ENCODE peak calls at places on chromosomes 3 and 15, in four cellular contexts. One of them, this sample, is unnamed.

GRCh38 chr3:54014067-54014466 is 108.3 kb upstream of the CACNA2D3 start:
- DNase-seq in HL-60: no peak
- DNase-seq in K562: no peak
- DNase-seq in GM12878: no peak
- DNase-seq in this sample: no peak

GRCh38 chr15:35321926-35322325 is 224.0 kb downstream of the DPH6 start:
- DNase-seq in HL-60: no peak
- DNase-seq in K562: no peak
- DNase-seq in GM12878: no peak
- DNase-seq in this sample: no peak

GRCh38 chr3:61637088-61638051 is 76.0 kb downstream of the PTPRG start:
- DNase-seq in HL-60: no peak
- DNase-seq in K562: no peak
- DNase-seq in GM12878: peak; percentile 48
- DNase-seq in this sample: peak; percentile 18

GRCh38 chr3:40103829-40104228 is 205.7 kb upstream of the EIF1B start:
- DNase-seq in HL-60: no peak
- DNase-seq in K562: no peak
- DNase-seq in GM12878: no peak
- DNase-seq in this sample: no peak

GRCh38 chr3:16325850-16326249 is 60.8 kb downstream of the OXNAD1 start:
- DNase-seq in HL-60: no peak
- DNase-seq in K562: no peak
- DNase-seq in GM12878: no peak
- DNase-seq in this sample: no peak

GRCh38 chr3:58581328-58582091 is 4.3 kb upstream of the FAM107A start:
- DNase-seq in HL-60: no peak
- DNase-seq in K562: no peak
- DNase-seq in GM12878: no peak
- DNase-seq in this sample: no peak

GRCh38 chr3:194690501-194691372 is 5.1 kb downstream of the FAM43A start:
- DNase-seq in HL-60: no peak
- DNase-seq in K562: no peak
- DNase-seq in GM12878: no peak
- DNase-seq in this sample: no peak

GRCh38 chr3:157311633-157312365 is 124.9 kb upstream of the PTX3 start:
- DNase-seq in HL-60: no peak
- DNase-seq in K562: no peak
- DNase-seq in GM12878: no peak
- DNase-seq in this sample: no peak

GRCh38 chr3:4052691-4053090 is 250.5 kb upstream of the SETMAR start:
- DNase-seq in HL-60: no peak
- DNase-seq in K562: no peak
- DNase-seq in GM12878: no peak
- DNase-seq in this sample: no peak

GRCh38 chr15:42059661-42060476 is 34.5 kb downstream of the PLA2G4D start:
- DNase-seq in HL-60: peak; percentile 54
- DNase-seq in K562: peak; percentile 73
- DNase-seq in GM12878: no peak
- DNase-seq in this sample: no peak

GRCh38 chr3:4761759-4762158 is 217.5 kb upstream of the BHLHE40 start:
- DNase-seq in HL-60: no peak
- DNase-seq in K562: no peak
- DNase-seq in GM12878: no peak
- DNase-seq in this sample: no peak

GRCh38 chr15:80068578-80068977 is 9.1 kb downstream of the ZFAND6 start:
- DNase-seq in HL-60: no peak
- DNase-seq in K562: no peak
- DNase-seq in GM12878: no peak
- DNase-seq in this sample: no peak

GRCh38 chr3:61813656-61814055 is 252.3 kb downstream of the PTPRG start:
- DNase-seq in HL-60: no peak
- DNase-seq in K562: no peak
- DNase-seq in GM12878: no peak
- DNase-seq in this sample: no peak

GRCh38 chr15:68158046-68158628 is 47.0 kb downstream of the CALML4 start:
- DNase-seq in HL-60: no peak
- DNase-seq in K562: no peak
- DNase-seq in GM12878: no peak
- DNase-seq in this sample: no peak

GRCh38 chr3:57006949-57007419 is 53.5 kb upstream of the SPATA12 start:
- DNase-seq in HL-60: no peak
- DNase-seq in K562: peak; percentile 49
- DNase-seq in GM12878: no peak
- DNase-seq in this sample: no peak

GRCh38 chr3:14461748-14462324 is 59.4 kb downstream of the SLC6A6 start:
- DNase-seq in HL-60: peak; percentile 40
- DNase-seq in K562: peak; percentile 51
- DNase-seq in GM12878: no peak
- DNase-seq in this sample: peak; percentile 55

GRCh38 chr3:72224804-72225509 is 440.0 kb upstream of the PROK2 start:
- DNase-seq in HL-60: no peak
- DNase-seq in K562: peak; percentile 41
- DNase-seq in GM12878: no peak
- DNase-seq in this sample: no peak

GRCh38 chr3:106255870-106256248 is 387.0 kb upstream of the CBLB start:
- DNase-seq in HL-60: no peak
- DNase-seq in K562: no peak
- DNase-seq in GM12878: peak; percentile 93
- DNase-seq in this sample: peak; percentile 3

GRCh38 chr3:102053375-102053989 is 204.2 kb downstream of the NFKBIZ start:
- DNase-seq in HL-60: no peak
- DNase-seq in K562: no peak
- DNase-seq in GM12878: no peak
- DNase-seq in this sample: no peak

GRCh38 chr3:196735751-196736150 is 3.9 kb upstream of the PAK2 start:
- DNase-seq in HL-60: no peak
- DNase-seq in K562: no peak
- DNase-seq in GM12878: no peak
- DNase-seq in this sample: no peak

GRCh38 chr3:196533260-196533681 is 18.1 kb upstream of the SMCO1 start:
- DNase-seq in HL-60: no peak
- DNase-seq in K562: peak; percentile 17
- DNase-seq in GM12878: no peak
- DNase-seq in this sample: no peak

GRCh38 chr15:70473623-70474366 is 289.6 kb downstream of the UACA start:
- DNase-seq in HL-60: no peak
- DNase-seq in K562: no peak
- DNase-seq in GM12878: no peak
- DNase-seq in this sample: no peak

GRCh38 chr3:55527381-55527780 is 40.3 kb upstream of the WNT5A start:
- DNase-seq in HL-60: no peak
- DNase-seq in K562: no peak
- DNase-seq in GM12878: no peak
- DNase-seq in this sample: no peak

GRCh38 chr3:172100482-172100881 is 61.1 kb downstream of the FNDC3B start:
- DNase-seq in HL-60: no peak
- DNase-seq in K562: no peak
- DNase-seq in GM12878: no peak
- DNase-seq in this sample: no peak

DNA sequence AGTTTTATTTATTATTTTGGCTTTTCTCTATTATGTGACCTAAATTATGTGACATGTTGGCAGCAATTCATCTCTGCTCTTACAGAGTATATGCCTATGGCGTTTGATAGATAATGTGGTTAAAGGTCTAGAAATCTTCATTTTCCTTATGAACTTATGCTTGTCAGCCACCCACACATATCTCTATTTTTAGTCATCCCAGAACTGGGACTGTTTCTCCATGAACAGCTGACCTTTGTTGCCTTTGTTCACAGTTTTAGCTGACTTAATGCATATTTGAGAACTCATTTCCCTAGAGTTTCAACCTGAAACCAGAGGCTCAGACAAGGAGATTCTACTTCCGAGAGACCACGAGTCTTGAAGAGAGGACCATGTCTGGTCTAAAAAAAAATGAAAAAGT is 176.5 kb downstream of the RAP2B start:
- DNase-seq in HL-60: no peak
- DNase-seq in K562: peak; percentile 11
- DNase-seq in GM12878: no peak
- DNase-seq in this sample: no peak
- TF ChIP-seq SPI1 in HL-60: no peak
- TF ChIP-seq SPI1 in K562: no peak
- TF ChIP-seq SPI1 in GM12878: no peak
- TF ChIP-seq SPI1 in this sample: no peak

DNA sequence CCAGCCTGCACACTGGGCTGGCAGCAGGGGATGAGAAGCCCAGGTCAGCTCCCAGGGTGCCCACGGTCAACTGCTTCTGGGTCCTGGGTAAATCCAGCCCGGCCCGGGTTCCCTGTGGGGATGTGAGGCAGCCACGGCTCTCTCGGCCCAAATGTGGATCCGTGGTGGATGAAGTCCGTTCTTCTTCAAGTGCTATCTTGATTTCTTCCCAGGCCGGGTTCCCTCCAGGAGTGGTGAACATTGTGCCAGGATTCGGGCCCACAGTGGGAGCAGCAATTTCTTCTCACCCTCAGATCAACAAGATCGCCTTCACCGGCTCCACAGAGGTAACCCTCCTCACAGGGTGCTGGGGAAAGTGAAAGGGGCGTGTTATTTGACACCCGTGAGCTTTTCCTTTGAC is 16.1 kb downstream of the ALDH1A3 start:
- DNase-seq in HL-60: no peak
- DNase-seq in K562: no peak
- DNase-seq in GM12878: no peak
- DNase-seq in this sample: no peak
- TF ChIP-seq POLR2AphosphoS5 in HL-60: no peak
- TF ChIP-seq POLR2AphosphoS5 in K562: no peak
- TF ChIP-seq POLR2AphosphoS5 in GM12878: no peak
- TF ChIP-seq POLR2AphosphoS5 in this sample: no peak

GRCh38 chr3:183247190-183247589 is 5.9 kb upstream of the B3GNT5 start:
- DNase-seq in HL-60: no peak
- DNase-seq in K562: no peak
- DNase-seq in GM12878: no peak
- DNase-seq in this sample: no peak
- TF ChIP-seq SPI1 in HL-60: no peak
- TF ChIP-seq SPI1 in K562: no peak
- TF ChIP-seq SPI1 in GM12878: no peak
- TF ChIP-seq SPI1 in this sample: no peak

GRCh38 chr3:9913601-9914000 is 3.3 kb upstream of the IL17RC start:
- DNase-seq in HL-60: no peak
- DNase-seq in K562: no peak
- DNase-seq in GM12878: no peak
- DNase-seq in this sample: no peak
- TF ChIP-seq POLR2AphosphoS5 in HL-60: no peak
- TF ChIP-seq POLR2AphosphoS5 in K562: no peak
- TF ChIP-seq POLR2AphosphoS5 in GM12878: no peak
- TF ChIP-seq POLR2AphosphoS5 in this sample: no peak

GRCh38 chr3:109177888-109178287 is 41.4 kb downstream of the C3orf85 start:
- DNase-seq in HL-60: no peak
- DNase-seq in K562: no peak
- DNase-seq in GM12878: no peak
- DNase-seq in this sample: no peak
- TF ChIP-seq SPI1 in HL-60: no peak
- TF ChIP-seq SPI1 in K562: no peak
- TF ChIP-seq SPI1 in GM12878: no peak
- TF ChIP-seq SPI1 in this sample: no peak

GRCh38 chr15:67085237-67085817 is 19.9 kb downstream of the SMAD3 start:
- DNase-seq in HL-60: peak; percentile 66
- DNase-seq in K562: no peak
- DNase-seq in GM12878: no peak
- DNase-seq in this sample: no peak

GRCh38 chr15:67084561-67084960 is 19.2 kb downstream of the SMAD3 start:
- DNase-seq in HL-60: no peak
- DNase-seq in K562: no peak
- DNase-seq in GM12878: no peak
- DNase-seq in this sample: no peak

GRCh38 chr15:67082007-67082536 is 16.7 kb downstream of the SMAD3 start:
- DNase-seq in HL-60: no peak
- DNase-seq in K562: peak; percentile 70
- DNase-seq in GM12878: no peak
- DNase-seq in this sample: no peak

GRCh38 chr15:67080900-67081431 is 15.6 kb downstream of the SMAD3 start:
- DNase-seq in HL-60: peak; percentile 91
- DNase-seq in K562: peak; percentile 77
- DNase-seq in GM12878: peak; percentile 99
- DNase-seq in this sample: peak; percentile 43

GRCh38 chr15:67083135-67083766 is 17.8 kb downstream of the SMAD3 start:
- DNase-seq in HL-60: peak; percentile 60
- DNase-seq in K562: no peak
- DNase-seq in GM12878: no peak
- DNase-seq in this sample: no peak
- TF ChIP-seq POLR2AphosphoS5 in HL-60: no peak
- TF ChIP-seq POLR2AphosphoS5 in K562: no peak
- TF ChIP-seq POLR2AphosphoS5 in GM12878: no peak
- TF ChIP-seq POLR2AphosphoS5 in this sample: no peak

This sample was measured in GM12891.